ENCODE peak calls at places on chromosome 17, in five cellular contexts. S is tibial nerve; J is naive B cell; G is T-helper 1 cell; K is activated CD4-positive, alpha-beta T cell treated with anti-CD3 and anti-CD28 coated beads for 24 hours. U is an unnamed sample.
A peak's percentile ranks its signal among the peaks of the same experiment; 100 is the strongest.

GRCh38 chr17:47720754-47721533 is 12.1 kb upstream of the TBX21 start:
- DNase-seq in S (no peak), J (no peak), G (peak; percentile 64), K (peak; percentile 94), U (no peak)

GRCh38 chr17:47210105-47210504 is 957 bp downstream of the MYL4 start:
- DNase-seq in S (no peak), J (no peak), G (no peak), K (no peak), U (no peak)

GRCh38 chr17:8137645-8138342 is 13.9 kb upstream of the HES7 start:
- DNase-seq in S (peak; percentile 22), J (peak; percentile 23), G (no peak), K (no peak), U (no peak)

GRCh38 chr17:38533241-38533640 is 72.5 kb downstream of the SRCIN1 start:
- DNase-seq in S (no peak), J (no peak), G (no peak), K (no peak), U (no peak)

GRCh38 chr17:81383504-81384421 is 11.5 kb upstream of the BAHCC1 start:
- DNase-seq in S (no peak), J (no peak), G (no peak), K (no peak), U (no peak)

GRCh38 chr17:7296189-7296861 is 1.9 kb upstream of the YBX2 start:
- DNase-seq in S (peak; percentile 73), J (peak; percentile 59), G (peak; percentile 50), K (peak; percentile 53), U (peak; percentile 90)

GRCh38 chr17:63830904-63831491 is 3.5 kb upstream of the FTSJ3 start:
- DNase-seq in S (no peak), J (no peak), G (no peak), K (no peak), U (no peak)

GRCh38 chr17:47663997-47664941 is 14.6 kb downstream of the KPNB1 start:
- DNase-seq in S (peak; percentile 71), J (peak; percentile 58), G (peak; percentile 46), K (peak; percentile 55), U (peak; percentile 27)

GRCh38 chr17:28728364-28729200 is at the start of gene NEK8:
- DNase-seq in S (peak; percentile 99), J (peak; percentile 99), G (peak; percentile 96), K (peak; percentile 97), U (peak; percentile 95)

GRCh38 chr17:77825621-77826020 is 132.9 kb upstream of the TNRC6C start:
- DNase-seq in S (no peak), J (no peak), G (no peak), K (no peak), U (no peak)

GRCh38 chr17:59149841-59150511 is 5.0 kb downstream of the SKA2 start:
- DNase-seq in S (no peak), J (no peak), G (no peak), K (no peak), U (no peak)

GRCh38 chr17:4412933-4413831 is 20.6 kb upstream of the SPNS3 start:
- DNase-seq in S (peak; percentile 96), J (peak; percentile 81), G (peak; percentile 84), K (peak; percentile 91), U (peak; percentile 92)

GRCh38 chr17:307741-308507 is 44.7 kb downstream of the RPH3AL start:
- DNase-seq in S (peak; percentile 23), J (no peak), G (no peak), K (no peak), U (peak; percentile 79)

GRCh38 chr17:79630821-79631639 is 20.2 kb upstream of the RBFOX3 start:
- DNase-seq in S (no peak), J (no peak), G (no peak), K (no peak), U (no peak)

U was measured in heart left ventricle.